ENCODE peak calls at places on chromosomes 5 and 9, in four cellular contexts. D, H, M and L are unnamed samples.

GRCh38 chr9:126049896-126050604 is 276.6 kb upstream of the MVB12B start:
- DNase-seq in H (peak; percentile 46), M (no peak), D (no peak), L (no peak)

GRCh38 chr5:2191972-2192371 is 309.2 kb upstream of the IRX4 start:
- DNase-seq in D (no peak), H (no peak), M (no peak), L (no peak)

GRCh38 chr5:30502277-30502676 is 691.2 kb upstream of the CDH6 start:
- DNase-seq in D (no peak), M (peak; percentile 26), H (no peak), L (no peak)

GRCh38 chr5:172082180-172082579 is 75.7 kb upstream of the FBXW11 start:
- DNase-seq in M (no peak), D (no peak), H (no peak), L (no peak)

GRCh38 chr5:151598984-151599383 is 7.9 kb upstream of the FAT2 start:
- DNase-seq in M (no peak), H (no peak), D (no peak), L (no peak)

GRCh38 chr9:95250462-95251058 is 66.9 kb downstream of the FANCC start:
- DNase-seq in M (no peak), D (no peak), H (no peak), L (no peak)

GRCh38 chr5:141811287-141812155 is 66.7 kb downstream of the PCDH1 start:
- DNase-seq in H (no peak), M (no peak), D (no peak), L (no peak)

GRCh38 chr9:100084734-100085133 is 14.1 kb downstream of the ERP44 start:
- DNase-seq in D (no peak), M (no peak), H (no peak), L (no peak)

GRCh38 chr9:114409103-114409780 is 21.5 kb upstream of the AKNA start:
- DNase-seq in M (no peak), D (no peak), H (no peak), L (no peak)

GRCh38 chr5:39494534-39494933 is 69.8 kb upstream of the DAB2 start:
- DNase-seq in H (no peak), D (no peak), M (no peak), L (no peak)

GRCh38 chr9:69195681-69196080 is 21.6 kb downstream of the TJP2 start:
- DNase-seq in H (no peak), M (no peak), D (no peak), L (no peak)

GRCh38 chr5:505946-506555 is 18.2 kb downstream of the SLC9A3 start:
- DNase-seq in M (no peak), H (no peak), D (peak; percentile 36), L (no peak)

GRCh38 chr9:113919422-113919821 is 43.3 kb downstream of the ZNF618 start:
- DNase-seq in D (no peak), H (no peak), M (no peak), L (no peak)

GRCh38 chr9:113524460-113524859 is 60.9 kb downstream of the RGS3 start:
- DNase-seq in D (peak; percentile 77), H (no peak), M (no peak), L (no peak)

GRCh38 chr9:137116728-137117127 is 2.2 kb upstream of the DPP7 start:
- DNase-seq in D (no peak), H (no peak), M (no peak), L (no peak)

GRCh38 chr9:127166651-127167524 is 44.5 kb upstream of the ANGPTL2 start:
- DNase-seq in D (no peak), M (peak; percentile 36), H (peak; percentile 80), L (no peak)

GRCh38 chr9:114227288-114228033 is 72.1 kb downstream of the COL27A1 start:
- DNase-seq in H (no peak), M (no peak), D (no peak), L (no peak)

GRCh38 chr5:128158342-128158741 is 74.8 kb downstream of the SLC12A2 start:
- DNase-seq in H (no peak), M (no peak), D (no peak), L (no peak)

GRCh38 chr5:128169369-128170017 is 85.9 kb downstream of the SLC12A2 start:
- DNase-seq in M (no peak), D (no peak), H (no peak), L (no peak)

DNA sequence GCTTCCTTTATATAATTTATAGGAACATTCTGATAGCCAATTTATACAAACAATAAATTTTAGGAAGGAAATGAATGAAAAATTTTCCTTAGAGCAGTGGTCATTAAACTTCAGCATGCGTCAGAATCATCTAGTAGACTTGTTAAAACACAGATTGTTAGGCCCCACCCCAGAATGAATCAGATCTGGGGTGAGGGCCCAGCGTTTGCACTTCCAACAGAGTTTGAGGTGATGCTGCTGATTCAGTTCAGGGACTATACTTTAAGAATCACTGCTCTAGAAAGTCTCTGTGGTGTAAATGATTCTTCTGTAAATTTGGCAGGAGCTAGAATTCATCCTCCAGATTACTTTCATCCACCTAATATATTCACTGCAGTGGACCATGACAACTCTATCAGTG is 80.4 kb downstream of the SLC12A2 start:
- DNase-seq in H (no peak), D (no peak), M (peak; percentile 49), L (no peak)
- H3K4me3 ChIP-seq in H (no peak overlapping the region), D (no peak overlapping the region), M (no peak overlapping the region), L (no peak overlapping the region)

GRCh38 chr9:89410709-89411111 is 87.2 kb downstream of the SEMA4D start:
- DNase-seq in H (no peak), D (no peak), M (no peak), L (no peak)
- TF ChIP-seq CTCF in H (no peak), D (no peak), M (no peak), L (no peak)

DNA sequence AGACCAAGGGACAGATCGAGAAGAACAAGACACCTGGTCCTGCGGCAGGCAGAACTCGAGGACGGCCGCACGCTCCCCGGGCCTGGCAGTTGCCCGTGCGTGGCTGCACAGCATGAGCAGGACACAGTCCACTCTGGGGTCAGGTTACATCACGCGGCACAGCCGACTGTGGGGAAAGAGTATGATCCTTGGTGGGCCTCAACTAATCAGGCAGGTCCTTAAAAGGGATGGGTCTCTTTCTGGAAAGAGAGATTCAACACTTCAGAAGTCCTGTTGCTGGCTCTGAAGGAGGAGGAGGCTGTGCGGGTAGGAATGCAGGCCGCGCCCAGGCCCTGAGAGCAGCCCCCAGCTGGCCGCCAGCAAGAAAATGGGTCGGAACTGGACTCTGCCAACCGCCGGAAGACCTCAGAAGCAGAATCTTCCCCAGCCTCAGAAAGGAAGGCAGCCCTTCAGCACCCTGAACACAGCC is 11.5 kb downstream of the UBAC1 start:
- DNase-seq in M (no peak), H (peak; percentile 62), D (no peak), L (no peak)
- H3K4me3 ChIP-seq in M (no peak overlapping the region), H (no peak overlapping the region), D (no peak overlapping the region), L (no peak overlapping the region)

DNA sequence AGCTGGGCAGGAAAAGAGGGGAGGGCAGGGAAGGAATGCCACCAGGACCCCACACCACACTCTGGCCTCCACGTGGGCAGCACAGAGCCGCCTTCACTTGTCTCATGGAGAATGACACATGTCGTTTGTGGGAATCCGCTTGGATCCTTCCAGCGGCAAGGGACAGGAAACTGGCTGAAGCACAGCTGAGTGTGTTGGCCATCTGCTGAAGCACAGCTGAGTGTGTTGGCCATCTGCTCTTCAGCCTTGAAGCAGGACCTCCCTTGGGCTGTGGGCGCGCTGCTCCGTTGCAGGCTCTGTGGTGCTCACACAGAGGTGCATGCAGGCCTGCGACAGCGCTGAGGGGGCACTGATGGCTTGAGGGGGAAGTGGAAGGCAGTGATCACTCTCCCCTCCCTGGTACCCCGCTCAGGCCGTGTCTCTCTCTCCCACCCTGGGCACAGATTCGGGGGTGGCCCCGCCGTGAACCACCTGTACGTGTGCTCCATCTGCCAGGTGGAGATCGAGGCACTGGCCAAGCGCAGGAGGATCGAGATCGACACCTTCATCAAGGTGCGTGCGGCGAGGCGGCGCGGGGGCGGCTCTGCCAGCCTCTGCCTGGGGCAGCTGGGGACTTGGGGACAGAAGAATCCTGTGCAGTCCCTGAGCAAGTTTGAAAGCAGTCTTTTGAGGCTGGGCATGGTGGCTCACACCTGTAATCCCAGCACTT is 40.6 kb downstream of the USP20 start:
- DNase-seq in H (no peak), M (no peak), D (no peak), L (no peak)
- TF ChIP-seq CTCF in H (no peak), M (no peak), D (no peak), L (no peak)

DNA sequence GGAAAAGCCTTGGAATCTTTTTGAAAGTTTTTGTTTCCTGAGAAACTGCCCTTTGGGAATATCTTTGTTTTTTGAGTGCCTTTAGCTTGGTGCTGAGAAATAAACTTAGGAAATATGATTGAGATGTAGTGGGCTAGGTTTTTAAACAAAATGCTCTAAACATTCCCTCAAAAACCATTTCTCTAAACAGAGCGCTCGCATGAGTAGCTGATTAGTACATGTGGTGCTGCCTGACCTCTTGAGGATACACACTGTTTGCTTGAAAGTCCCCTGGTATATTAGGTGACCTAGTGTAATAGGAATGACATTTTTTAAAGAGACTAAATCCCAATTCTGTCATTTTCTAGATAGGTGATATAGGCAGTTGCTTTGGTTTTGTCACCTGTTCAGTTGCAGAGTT is 132.3 kb downstream of the ADAMTSL1 start:
- DNase-seq in D (no peak), H (no peak), M (peak; percentile 36), L (no peak)
- H3K4me3 ChIP-seq in D (no peak overlapping the region), H (no peak overlapping the region), M (no peak overlapping the region), L (no peak overlapping the region)

DNA sequence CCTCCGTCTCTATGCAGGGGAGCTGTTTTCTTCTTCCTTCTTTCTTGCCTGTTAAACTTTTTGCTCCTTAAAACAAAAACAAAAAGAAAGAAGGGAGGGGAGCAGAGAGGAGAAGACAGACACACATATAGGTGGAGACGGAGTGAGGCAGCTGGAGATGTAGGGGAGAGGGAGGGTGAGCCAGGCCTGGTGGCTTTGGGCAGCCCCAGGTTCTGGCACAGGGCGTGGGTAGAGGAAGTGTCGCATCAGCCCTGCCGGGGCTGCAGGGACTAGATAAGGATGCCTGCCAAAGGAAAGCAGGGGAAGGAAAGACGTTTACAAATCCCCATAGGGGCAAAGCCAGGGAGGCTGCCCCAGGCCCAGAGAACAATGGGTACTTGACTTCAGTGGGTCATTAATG is 38.7 kb upstream of the PTGS1 start:
- DNase-seq in D (no peak), H (no peak), M (no peak), L (no peak)
- TF ChIP-seq CTCF in D (no peak), H (no peak), M (no peak), L (no peak)

GRCh38 chr9:19465571-19466267 is 56.9 kb downstream of the ACER2 start:
- DNase-seq in M (no peak), D (no peak), H (no peak), L (no peak)

GRCh38 chr9:19466268-19466639 is 57.4 kb downstream of the ACER2 start:
- DNase-seq in M (no peak), D (no peak), H (no peak), L (no peak)

GRCh38 chr9:19464764-19465570 is 56.2 kb downstream of the ACER2 start:
- DNase-seq in H (peak; percentile 90), D (peak; percentile 70), M (peak; percentile 81), L (peak; percentile 52)

GRCh38 chr9:19461135-19461534 is 52.3 kb downstream of the ACER2 start:
- DNase-seq in H (no peak), D (no peak), M (no peak), L (no peak)

DNA sequence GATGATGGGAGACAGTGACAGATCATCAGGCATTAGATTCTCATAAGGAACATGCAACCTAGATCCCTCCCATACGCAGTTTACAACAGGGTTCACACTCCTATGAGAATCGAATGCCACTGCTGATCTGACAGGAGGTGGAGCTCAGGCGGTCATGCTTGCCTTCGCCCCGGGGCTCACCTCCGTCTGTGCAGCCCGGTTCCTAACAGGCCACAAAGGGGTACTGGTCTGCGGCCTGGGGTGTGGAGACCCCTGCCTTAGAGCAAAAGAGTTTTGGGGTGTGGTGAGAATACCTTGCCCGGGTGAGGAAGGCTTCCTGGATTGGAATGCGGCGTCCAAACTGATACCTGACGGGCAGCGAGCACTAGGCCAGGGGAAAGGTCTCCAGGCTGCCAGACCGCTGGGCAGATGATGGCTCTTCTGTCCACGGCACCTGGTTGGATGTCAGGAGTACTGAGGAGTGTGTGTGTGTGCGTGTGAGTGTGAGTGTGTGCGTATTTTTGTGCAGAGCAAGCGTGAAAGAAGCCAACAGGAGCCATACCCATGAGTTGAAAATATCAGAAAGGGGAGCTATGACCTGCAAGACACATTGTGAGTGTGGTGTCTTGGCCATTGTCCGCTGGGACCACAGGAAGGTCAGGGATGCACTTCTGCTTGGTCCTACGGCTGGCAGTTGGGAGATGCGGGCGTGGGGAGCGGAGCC is 55.4 kb downstream of the ACER2 start:
- DNase-seq in D (no peak), M (no peak), H (no peak), L (no peak)
- H3K4me3 ChIP-seq in D (peak overlapping the region; percentile 57), M (peak overlapping the region; percentile 43), H (peak overlapping the region; percentile 22), L (peak overlapping the region; percentile 0)